ENCODE peak calls at places on chromosomes 7 and 10, in five cellular contexts. A is heart right ventricle; O is upper lobe of right lung; T is CD8-positive, alpha-beta T cell; S is lower lobe of right lung. V is an unnamed sample. For H3K9me3, the result is how much of the 10 kb centered on the place peaks cover.

GRCh38 chr10:24382045-24382444 is 173.1 kb downstream of the KIAA1217 start:
- DNase-seq in A (no peak), O (no peak), T (no peak), S (no peak), V (no peak)

GRCh38 chr10:93468532-93469213 is 13.5 kb downstream of the MYOF start:
- DNase-seq in A (no peak), O (no peak), T (no peak), S (no peak), V (no peak)

GRCh38 chr7:128763541-128763940 is 12.1 kb downstream of the OPN1SW start:
- DNase-seq in A (no peak), O (no peak), T (no peak), S (no peak), V (no peak)

GRCh38 chr10:69130251-69130650 is 6.3 kb downstream of the VPS26A start:
- DNase-seq in A (no peak), O (no peak), T (no peak), S (no peak), V (no peak)

GRCh38 chr10:46787321-46787615 is 124.0 kb upstream of the PTPN20 start:
- DNase-seq in A (peak), O (no peak), T (peak), S (no peak), V (no peak)

GRCh38 chr10:48672596-48673255 is 11.9 kb upstream of the WDFY4 start:
- DNase-seq in A (no peak), O (no peak), T (no peak), S (no peak), V (no peak)

GRCh38 chr7:129553861-129554530 is 51.7 kb downstream of the SMKR1 start:
- DNase-seq in A (no peak), O (no peak), T (peak), S (no peak), V (peak)

GRCh38 chr7:31079126-31079918 is 27.2 kb downstream of the ADCYAP1R1 start:
- DNase-seq in A (no peak), O (peak), T (no peak), S (peak), V (no peak)

GRCh38 chr7:41472427-41473125 is 230.3 kb downstream of the INHBA start:
- DNase-seq in A (no peak), O (no peak), T (no peak), S (no peak), V (no peak)

GRCh38 chr10:14325325-14325955 is 5.3 kb downstream of the FRMD4A start:
- DNase-seq in A (peak), O (no peak), T (peak), S (peak), V (peak)

GRCh38 chr7:74575083-74575803 is 82.3 kb upstream of the GTF2I start:
- DNase-seq in A (no peak), O (peak), T (no peak), S (no peak), V (no peak)

GRCh38 chr10:16945566-16945965 is 128.3 kb upstream of the RSU1 start:
- DNase-seq in A (no peak), O (no peak), T (no peak), S (no peak), V (no peak)

GRCh38 chr7:129779602-129780256 is 168.2 kb downstream of the NRF1 start:
- DNase-seq in A (no peak), O (peak), T (no peak), S (peak), V (no peak)

GRCh38 chr10:106348933-106349332 is 815.6 kb downstream of the SORCS1 start:
- DNase-seq in A (no peak), O (no peak), T (no peak), S (no peak), V (no peak)

GRCh38 chr10:21661087-21661486 is 127.1 kb downstream of the MLLT10 start:
- DNase-seq in A (no peak), O (no peak), T (no peak), S (no peak), V (no peak)

GRCh38 chr10:106540606-106541005 is 623.9 kb downstream of the SORCS1 start:
- DNase-seq in A (no peak), O (no peak), T (no peak), S (no peak), V (no peak)

GRCh38 chr10:86068532-86069337 is 297.9 kb downstream of the GRID1 start:
- DNase-seq in A (no peak), O (peak), T (no peak), S (no peak), V (no peak)

GRCh38 chr7:133582766-133583523 is 330.1 kb downstream of the EXOC4 start:
- DNase-seq in A (no peak), O (no peak), T (no peak), S (no peak), V (no peak)

GRCh38 chr10:90319188-90319914 is 538.5 kb downstream of the HTR7 start:
- DNase-seq in A (no peak), O (no peak), T (no peak), S (no peak), V (no peak)

GRCh38 chr10:126130291-126130710 is 233.9 kb downstream of the FANK1 start:
- DNase-seq in A (peak), O (no peak), T (no peak), S (no peak), V (no peak)

GRCh38 chr10:33008499-33009243 is 50.6 kb upstream of the ITGB1 start:
- DNase-seq in A (peak), O (no peak), T (peak), S (no peak), V (peak)

GRCh38 chr10:82440775-82441174 is 565.8 kb downstream of the NRG3 start:
- DNase-seq in A (no peak), O (no peak), T (no peak), S (no peak), V (no peak)

GRCh38 chr7:70833726-70834125 is 298.2 kb upstream of the GALNT17 start:
- DNase-seq in A (no peak), O (no peak), T (no peak), S (no peak), V (no peak)

GRCh38 chr7:77348371-77348813 is 67.8 kb downstream of the GSAP start:
- DNase-seq in A (peak), O (no peak), T (no peak), S (no peak), V (no peak)

GRCh38 chr10:34292675-34293074 is 522.4 kb downstream of the PARD3 start:
- DNase-seq in A (no peak), O (no peak), T (no peak), S (no peak), V (no peak)

GRCh38 chr10:73647211-73647874 is 6.1 kb upstream of the MYOZ1 start:
- DNase-seq in A (no peak), O (peak), T (no peak), S (peak), V (no peak)

GRCh38 chr10:86959737-86960002 is 1.3 kb downstream of the SNCG start:
- DNase-seq in A (no peak), O (no peak), T (no peak), S (no peak), V (no peak)

GRCh38 chr10:109689785-109690184 is 233.5 kb downstream of the XPNPEP1 start:
- DNase-seq in A (no peak), O (no peak), T (no peak), S (no peak), V (no peak)

GRCh38 chr10:102119417-102120141 is 589 bp downstream of the LDB1 start:
- DNase-seq in A (peak), O (peak), T (peak), S (peak), V (peak)

GRCh38 chr7:91082854-91083495 is 181.3 kb upstream of the FZD1 start:
- DNase-seq in A (no peak), O (no peak), T (no peak), S (no peak), V (no peak)

GRCh38 chr7:18508441-18509427 is 13.2 kb downstream of the HDAC9 start:
- DNase-seq in A (peak), O (no peak), T (no peak), S (no peak), V (no peak)

GRCh38 chr10:8052344-8052969 is 2.0 kb upstream of the GATA3 start:
- DNase-seq in A (no peak), O (no peak), T (peak), S (no peak), V (no peak)

GRCh38 chr10:19930936-19931859 is 115.0 kb downstream of the PLXDC2 start:
- DNase-seq in A (no peak), O (no peak), T (no peak), S (no peak), V (no peak)

GRCh38 chr10:110493832-110494426 is 3.8 kb upstream of the DUSP5 start:
- DNase-seq in A (no peak), O (no peak), T (no peak), S (no peak), V (no peak)

GRCh38 chr10:27783660-27784059 is 38.0 kb upstream of the MKX start:
- DNase-seq in A (peak), O (no peak), T (peak), S (no peak), V (no peak)

GRCh38 chr7:28754027-28754426 is 204.1 kb downstream of the TRIL start:
- DNase-seq in A (no peak), O (no peak), T (no peak), S (no peak), V (no peak)

GRCh38 chr7:48781783-48782182 is 142.6 kb upstream of the CDC14C start:
- DNase-seq in A (no peak), O (no peak), T (no peak), S (no peak), V (no peak)

GRCh38 chr7:469591-469961 is 50.1 kb downstream of the PDGFA start:
- DNase-seq in A (no peak), O (peak), T (no peak), S (no peak), V (no peak)

GRCh38 chr10:121952226-121952625 is 22.8 kb downstream of the NSMCE4A start:
- DNase-seq in A (no peak), O (no peak), T (no peak), S (no peak), V (no peak)

GRCh38 chr7:69786707-69787395 is 188.6 kb downstream of the AUTS2 start:
- DNase-seq in A (no peak), O (no peak), T (no peak), S (no peak), V (no peak)

DNA sequence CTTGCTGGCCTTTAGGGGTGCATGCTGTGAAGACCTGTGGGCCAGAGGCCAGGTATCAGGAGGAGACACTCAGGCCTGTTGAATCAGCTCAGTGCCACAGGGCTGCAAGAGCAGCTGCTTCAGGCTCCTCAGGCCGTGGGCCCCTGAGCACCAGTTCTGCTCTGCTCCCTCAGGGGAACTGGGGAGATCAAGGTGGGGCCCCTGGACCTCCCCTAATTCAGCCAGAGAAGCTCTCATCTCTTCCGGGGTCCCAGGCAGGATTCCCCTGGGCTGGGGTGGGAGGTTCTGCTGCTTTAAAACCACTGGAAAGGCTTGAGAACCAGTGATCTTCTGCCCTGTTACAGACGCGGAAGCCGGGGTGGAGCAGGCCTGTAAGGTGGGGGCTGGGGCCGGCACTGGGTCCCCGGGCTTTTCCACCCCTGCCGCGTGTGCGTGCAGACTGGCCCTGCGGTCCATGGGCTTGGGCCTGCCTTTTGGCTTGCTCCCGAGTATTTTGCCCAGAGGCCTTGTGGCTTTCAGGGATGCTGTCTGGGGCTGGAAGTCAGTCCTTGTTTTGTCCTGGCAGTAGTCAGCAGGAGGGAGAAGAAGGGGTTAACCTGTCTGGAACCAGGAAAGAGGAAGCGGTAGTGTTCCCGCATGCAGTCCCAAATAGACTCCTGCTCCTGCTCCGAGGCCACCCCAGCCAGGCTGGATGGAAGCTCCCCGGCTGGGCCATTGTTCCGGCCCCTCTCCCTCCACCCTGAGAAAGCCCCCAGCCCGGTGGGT is 74.3 kb downstream of the LHPP start:
- DNase-seq in A (no peak), O (no peak), T (no peak), S (no peak), V (no peak)
- H3K9me3 ChIP-seq in A (under half), O (under half), T (under half), S (under half), V (under half)

DNA sequence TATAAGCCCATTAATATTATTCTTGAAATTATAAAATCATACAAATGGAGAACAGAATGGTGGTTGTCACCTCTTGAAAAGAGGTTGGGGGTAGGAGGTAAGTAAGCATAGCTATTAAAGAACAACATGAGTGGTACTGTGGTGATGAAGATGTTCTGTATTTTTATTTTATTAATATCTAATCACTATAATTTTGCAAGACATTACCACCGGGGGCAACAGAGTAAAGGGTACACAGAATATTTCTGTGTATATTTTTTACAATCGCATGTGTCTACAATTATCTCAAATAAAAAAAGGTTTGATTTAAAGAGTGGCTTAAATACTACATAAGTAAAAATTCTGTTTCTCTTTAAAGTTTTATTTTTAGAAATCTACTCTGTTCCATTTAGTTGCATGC is 557.8 kb downstream of the NXPH1 start:
- DNase-seq in A (no peak), O (no peak), T (no peak), S (no peak), V (no peak)
- TF ChIP-seq CTCF in A (no peak), O (no peak), T (no peak), S (no peak), V (no peak)

DNA sequence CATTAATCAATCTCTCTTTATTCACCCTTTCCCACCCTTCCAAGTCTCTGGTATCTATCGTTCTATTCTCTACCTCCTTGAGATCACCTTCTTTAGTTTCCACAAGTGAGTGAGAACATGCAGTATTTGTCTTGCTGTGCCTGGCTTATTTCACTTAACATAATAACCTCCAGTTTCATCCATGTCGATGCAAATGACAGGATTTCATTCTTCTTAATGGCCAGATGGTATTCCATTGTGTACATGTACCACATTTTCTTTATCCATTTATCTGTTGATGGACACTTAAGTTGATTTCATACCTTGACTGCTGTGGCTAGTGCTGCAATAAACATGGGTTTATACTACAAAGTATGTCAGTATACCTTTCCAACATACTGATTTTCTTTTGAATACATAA is 3.8 kb upstream of the AOAH start:
- DNase-seq in A (no peak), O (no peak), T (no peak), S (no peak), V (no peak)
- H3K9me3 ChIP-seq in A (under half), O (under half), T (under half), S (under half), V (under half)

GRCh38 chr7:67724955-67725354 is 728.3 kb downstream of the TYW1 start:
- DNase-seq in A (no peak), O (no peak), T (no peak), S (no peak), V (no peak)

GRCh38 chr7:67725437-67725836 is 728.8 kb downstream of the TYW1 start:
- DNase-seq in A (no peak), O (no peak), T (no peak), S (no peak), V (no peak)

GRCh38 chr7:67724435-67724834 is 727.8 kb downstream of the TYW1 start:
- DNase-seq in A (no peak), O (no peak), T (no peak), S (no peak), V (no peak)

GRCh38 chr7:67723591-67723990 is 727.0 kb downstream of the TYW1 start:
- DNase-seq in A (no peak), O (no peak), T (no peak), S (no peak), V (no peak)
- TF ChIP-seq CTCF in A (no peak), O (no peak), T (no peak), S (no peak), V (no peak)

GRCh38 chr7:108128514-108128913 is 1.6 kb downstream of the LAMB4 start:
- DNase-seq in A (no peak), O (no peak), T (no peak), S (no peak), V (no peak)

GRCh38 chr7:108132551-108133265 is 2.5 kb upstream of the LAMB4 start:
- DNase-seq in A (no peak), O (no peak), T (no peak), S (no peak), V (no peak)

GRCh38 chr7:108129018-108129965 is 869 bp downstream of the LAMB4 start:
- DNase-seq in A (no peak), O (no peak), T (no peak), S (no peak), V (no peak)

GRCh38 chr7:108127461-108127860 is 2.7 kb downstream of the LAMB4 start:
- DNase-seq in A (no peak), O (no peak), T (no peak), S (no peak), V (no peak)

DNA sequence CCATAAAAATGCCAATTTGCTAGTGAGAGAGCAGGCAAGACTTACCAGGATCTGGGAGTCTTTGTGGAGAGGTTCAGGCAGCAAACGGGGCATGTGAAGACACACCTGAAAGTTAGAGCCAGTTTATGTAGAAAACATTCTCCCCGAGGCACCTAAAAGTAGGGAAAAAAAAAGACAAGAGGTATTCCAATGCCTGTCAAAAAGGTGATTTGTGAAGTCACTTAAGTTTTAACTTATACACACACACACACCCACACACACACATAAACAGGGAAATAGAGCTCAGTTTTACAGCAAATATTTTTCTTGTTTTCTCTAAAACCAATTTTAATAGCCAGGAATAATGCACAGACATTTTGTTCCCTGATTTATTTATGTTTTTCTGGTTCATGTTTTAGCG is at the start of gene LAMB4:
- DNase-seq in A (no peak), O (no peak), T (no peak), S (no peak), V (no peak)
- H3K9me3 ChIP-seq in A (under half), O (under half), T (under half), S (under half), V (under half)

DNA sequence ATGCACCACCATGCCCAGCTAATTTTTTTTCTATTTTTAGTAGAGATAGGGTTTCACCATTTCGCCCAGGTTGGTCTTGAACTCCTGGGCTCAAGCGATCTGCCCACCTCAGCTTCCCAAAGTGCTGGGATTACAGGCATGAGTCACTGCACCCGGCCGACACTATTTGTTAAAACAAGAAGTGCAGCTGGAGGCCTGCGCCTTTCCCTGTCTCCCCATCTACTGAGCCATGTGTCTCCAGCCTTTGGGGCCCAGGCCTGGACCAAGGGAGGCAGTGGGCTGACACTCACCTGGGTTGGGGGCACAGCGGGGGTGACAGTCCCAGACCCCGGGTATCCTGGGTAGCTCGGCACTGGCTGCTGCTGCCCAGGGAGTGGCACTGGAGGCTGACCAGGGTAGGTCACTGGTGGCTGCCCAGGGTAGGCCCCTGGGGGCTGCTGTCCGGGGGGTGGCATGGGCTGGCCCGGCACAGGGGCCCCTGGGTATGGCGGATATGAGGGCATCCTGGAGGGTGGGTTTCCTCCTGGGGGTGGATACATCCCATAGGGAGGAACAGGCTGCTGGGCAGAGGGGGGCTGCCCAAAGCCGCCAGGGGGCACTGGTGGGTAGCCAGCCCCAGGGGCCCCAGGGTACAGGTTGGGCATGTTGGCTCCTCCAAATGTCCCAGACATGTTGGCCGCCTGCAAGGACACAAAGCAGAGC is 36.3 kb downstream of the PLAC9 start:
- DNase-seq in A (no peak), O (no peak), T (no peak), S (no peak), V (no peak)
- TF ChIP-seq CTCF in A (peak), O (peak), T (no peak), S (peak), V (no peak)

V was measured in CD4-positive, alpha-beta T cell.